ENCODE peak calls at places on chromosomes 11 and 22, in five cellular contexts. F, I, W, R and Z are unnamed samples.

GRCh38 chr11:129815596-129816461 is at the start of gene TMEM45B:
- DNase-seq in F (peak), I (no peak), W (peak), R (peak), Z (peak)

GRCh38 chr22:40728731-40729189 is 49.5 kb downstream of the MCHR1 start:
- DNase-seq in F (peak), I (no peak), W (peak), R (peak), Z (peak)

GRCh38 chr11:60563553-60564235 is 48.5 kb downstream of the MS4A13 start:
- DNase-seq in F (no peak), I (no peak), W (no peak), R (peak), Z (peak)

GRCh38 chr11:29272019-29272654 is 744.7 kb downstream of the KCNA4 start:
- DNase-seq in F (no peak), I (no peak), W (no peak), R (no peak), Z (no peak)

GRCh38 chr11:8090756-8091155 is 9.7 kb downstream of the TUB start:
- DNase-seq in F (peak), I (no peak), W (no peak), R (no peak), Z (no peak)

GRCh38 chr22:27880778-27881394 is 38.2 kb downstream of the PITPNB start:
- DNase-seq in F (peak), I (no peak), W (peak), R (no peak), Z (peak)

GRCh38 chr11:68845351-68846002 is 3.8 kb upstream of the CPT1A start:
- DNase-seq in F (no peak), I (no peak), W (peak), R (no peak), Z (no peak)

GRCh38 chr11:103552086-103552485 is 442.9 kb downstream of the DYNC2H1 start:
- DNase-seq in F (no peak), I (no peak), W (no peak), R (no peak), Z (no peak)